ENCODE peak calls at places on chromosomes 6 and 20, in nine cellular contexts. A is GM12865; D is activated naive CD4-positive, alpha-beta T cell treated with anti-CD3 and anti-CD28 coated beads for 36 hours; E is Calu3; C is activated CD8-positive, alpha-beta memory T cell treated with anti-CD3 and anti-CD28 coated beads, Interleukin-2, amount 50 U/mL, for 48 hours; W is EL; L is right atrium auricular region; F is left colon; Q is B cell. O is an unnamed sample.

GRCh38 chr20:57619053-57619831 is 984 bp downstream of the ZBP1 start:
- DNase-seq in A (peak), D (peak), E (no peak), C (no peak), W (no peak), L (peak), F (peak), Q (peak), O (peak)

GRCh38 chr6:144094731-144095133 is 641 bp downstream of the SF3B5 start:
- DNase-seq in A (no peak), D (peak), E (peak), C (no peak), W (no peak), L (no peak), F (no peak), Q (no peak), O (no peak)

GRCh38 chr6:118761643-118762042 is 110.3 kb upstream of the CEP85L start:
- DNase-seq in A (no peak), D (no peak), E (no peak), C (no peak), W (no peak), L (no peak), F (no peak), Q (no peak), O (no peak)

GRCh38 chr6:124535746-124536145 is 426.5 kb upstream of the RNF217 start:
- DNase-seq in A (no peak), D (no peak), E (peak), C (no peak), W (peak), L (no peak), F (no peak), Q (no peak), O (no peak)

GRCh38 chr6:65557224-65557623 is 149.8 kb downstream of the EYS start:
- DNase-seq in A (no peak), D (no peak), E (no peak), C (no peak), W (no peak), L (no peak), F (no peak), Q (no peak), O (no peak)

GRCh38 chr20:58160451-58161051 is 67.9 kb downstream of the ANKRD60 start:
- DNase-seq in A (no peak), D (no peak), E (no peak), C (no peak), W (peak), L (no peak), F (no peak), Q (no peak), O (no peak)

GRCh38 chr20:5766085-5766764 is 16.0 kb downstream of the SHLD1 start:
- DNase-seq in A (no peak), D (no peak), E (no peak), C (no peak), W (no peak), L (peak), F (no peak), Q (no peak), O (no peak)

GRCh38 chr6:25263602-25264001 is 15.6 kb upstream of the CARMIL1 start:
- DNase-seq in A (no peak), D (no peak), E (no peak), C (no peak), W (peak), L (no peak), F (no peak), Q (no peak), O (no peak)

GRCh38 chr6:105733556-105734162 is 330.8 kb upstream of the PREP start:
- DNase-seq in A (peak), D (no peak), E (no peak), C (no peak), W (peak), L (no peak), F (no peak), Q (no peak), O (peak)

GRCh38 chr6:72624557-72625160 is 2.8 kb downstream of the KCNQ5 start:
- DNase-seq in A (peak), D (no peak), E (no peak), C (no peak), W (peak), L (no peak), F (no peak), Q (no peak), O (peak)

GRCh38 chr6:4573958-4574481 is 202.2 kb upstream of the CDYL start:
- DNase-seq in A (no peak), D (no peak), E (no peak), C (no peak), W (no peak), L (no peak), F (no peak), Q (no peak), O (no peak)

GRCh38 chr6:139981810-139982550 is 607.5 kb upstream of the CITED2 start:
- DNase-seq in A (peak), D (no peak), E (peak), C (no peak), W (peak), L (no peak), F (peak), Q (no peak), O (no peak)

GRCh38 chr6:99993533-99994251 is at the start of gene MCHR2:
- DNase-seq in A (no peak), D (no peak), E (no peak), C (no peak), W (peak), L (no peak), F (no peak), Q (no peak), O (no peak)

GRCh38 chr6:33313709-33314514 is at the start of gene TAPBP:
- DNase-seq in A (peak), D (peak), E (peak), C (peak), W (peak), L (no peak), F (peak), Q (peak), O (peak)

GRCh38 chr6:5087389-5087788 is 2.2 kb downstream of the PPP1R3G start:
- DNase-seq in A (no peak), D (no peak), E (no peak), C (no peak), W (no peak), L (no peak), F (peak), Q (no peak), O (no peak)